ENCODE peak calls at places on chromosomes 2 and 18, in six cellular contexts. One of them, this sample, is unnamed.

GRCh38 chr2:119219873-119220272 is 3.8 kb upstream of the STEAP3 start:
- DNase-seq in upper lobe of left lung: no peak
- DNase-seq in HepG2: no peak
- DNase-seq in tibial nerve: no peak
- DNase-seq in stomach: no peak
- DNase-seq in transverse colon: no peak
- DNase-seq in this sample: no peak

GRCh38 chr18:40867452-40867851 is 1087.6 kb upstream of the PIK3C3 start:
- DNase-seq in upper lobe of left lung: no peak
- DNase-seq in HepG2: no peak
- DNase-seq in tibial nerve: no peak
- DNase-seq in stomach: no peak
- DNase-seq in transverse colon: no peak
- DNase-seq in this sample: no peak

GRCh38 chr18:7576685-7577084 is 9.6 kb downstream of the PTPRM start:
- DNase-seq in upper lobe of left lung: no peak
- DNase-seq in HepG2: no peak
- DNase-seq in tibial nerve: no peak
- DNase-seq in stomach: no peak
- DNase-seq in transverse colon: no peak
- DNase-seq in this sample: no peak

GRCh38 chr2:222483513-222484039 is 59.2 kb downstream of the SGPP2 start:
- DNase-seq in upper lobe of left lung: no peak
- DNase-seq in HepG2: no peak
- DNase-seq in tibial nerve: no peak
- DNase-seq in stomach: no peak
- DNase-seq in transverse colon: peak; percentile 32
- DNase-seq in this sample: no peak

GRCh38 chr2:148957023-148957422 is 81.5 kb upstream of the LYPD6B start:
- DNase-seq in upper lobe of left lung: no peak
- DNase-seq in HepG2: no peak
- DNase-seq in tibial nerve: no peak
- DNase-seq in stomach: no peak
- DNase-seq in transverse colon: no peak
- DNase-seq in this sample: no peak

GRCh38 chr2:15177103-15177502 is 384.0 kb downstream of the NBAS start:
- DNase-seq in upper lobe of left lung: no peak
- DNase-seq in HepG2: no peak
- DNase-seq in tibial nerve: no peak
- DNase-seq in stomach: no peak
- DNase-seq in transverse colon: no peak
- DNase-seq in this sample: no peak

GRCh38 chr2:97900806-97901205 is 94.9 kb downstream of the TMEM131 start:
- DNase-seq in upper lobe of left lung: no peak
- DNase-seq in HepG2: no peak
- DNase-seq in tibial nerve: no peak
- DNase-seq in stomach: no peak
- DNase-seq in transverse colon: no peak
- DNase-seq in this sample: no peak

GRCh38 chr2:227407601-227408089 is 19.9 kb upstream of the SCYGR1 start:
- DNase-seq in upper lobe of left lung: no peak
- DNase-seq in HepG2: no peak
- DNase-seq in tibial nerve: peak; percentile 40
- DNase-seq in stomach: peak; percentile 43
- DNase-seq in transverse colon: peak; percentile 31
- DNase-seq in this sample: peak; percentile 25

GRCh38 chr2:105797298-105797819 is 52.6 kb downstream of the NCK2 start:
- DNase-seq in upper lobe of left lung: no peak
- DNase-seq in HepG2: peak; percentile 35
- DNase-seq in tibial nerve: peak; percentile 31
- DNase-seq in stomach: no peak
- DNase-seq in transverse colon: no peak
- DNase-seq in this sample: no peak

GRCh38 chr18:64332851-64333250 is 184.0 kb upstream of the LINC00305 start:
- DNase-seq in upper lobe of left lung: no peak
- DNase-seq in HepG2: no peak
- DNase-seq in tibial nerve: no peak
- DNase-seq in stomach: no peak
- DNase-seq in transverse colon: no peak
- DNase-seq in this sample: no peak

GRCh38 chr2:61887684-61888303 is 662 bp downstream of the CCT4 start:
- DNase-seq in upper lobe of left lung: no peak
- DNase-seq in HepG2: peak; percentile 41
- DNase-seq in tibial nerve: peak; percentile 8
- DNase-seq in stomach: no peak
- DNase-seq in transverse colon: no peak
- DNase-seq in this sample: no peak

GRCh38 chr2:177392373-177393246 is at the start of gene AGPS:
- DNase-seq in upper lobe of left lung: peak; percentile 97
- DNase-seq in HepG2: peak; percentile 73
- DNase-seq in tibial nerve: peak; percentile 37
- DNase-seq in stomach: peak; percentile 77
- DNase-seq in transverse colon: peak; percentile 86
- DNase-seq in this sample: peak; percentile 80

GRCh38 chr18:21914739-21915319 is 174.2 kb downstream of the MIB1 start:
- DNase-seq in upper lobe of left lung: no peak
- DNase-seq in HepG2: peak; percentile 53
- DNase-seq in tibial nerve: no peak
- DNase-seq in stomach: no peak
- DNase-seq in transverse colon: peak; percentile 19
- DNase-seq in this sample: no peak

GRCh38 chr2:108615480-108616090 is 81.3 kb downstream of the LIMS1 start:
- DNase-seq in upper lobe of left lung: no peak
- DNase-seq in HepG2: peak; percentile 26
- DNase-seq in tibial nerve: no peak
- DNase-seq in stomach: no peak
- DNase-seq in transverse colon: no peak
- DNase-seq in this sample: no peak

GRCh38 chr2:22826658-22827165 is 558.3 kb upstream of the KLHL29 start:
- DNase-seq in upper lobe of left lung: no peak
- DNase-seq in HepG2: no peak
- DNase-seq in tibial nerve: no peak
- DNase-seq in stomach: no peak
- DNase-seq in transverse colon: no peak
- DNase-seq in this sample: no peak

GRCh38 chr2:239466046-239466754 is 65.4 kb upstream of the HDAC4 start:
- DNase-seq in upper lobe of left lung: no peak
- DNase-seq in HepG2: no peak
- DNase-seq in tibial nerve: no peak
- DNase-seq in stomach: no peak
- DNase-seq in transverse colon: no peak
- DNase-seq in this sample: no peak

GRCh38 chr2:239278941-239279365 is 121.9 kb downstream of the HDAC4 start:
- DNase-seq in upper lobe of left lung: no peak
- DNase-seq in HepG2: no peak
- DNase-seq in tibial nerve: no peak
- DNase-seq in stomach: no peak
- DNase-seq in transverse colon: no peak
- DNase-seq in this sample: peak; percentile 15

GRCh38 chr2:101281482-101281881 is 27.0 kb downstream of the RNF149 start:
- DNase-seq in upper lobe of left lung: no peak
- DNase-seq in HepG2: no peak
- DNase-seq in tibial nerve: no peak
- DNase-seq in stomach: no peak
- DNase-seq in transverse colon: no peak
- DNase-seq in this sample: no peak

GRCh38 chr2:134359367-134360081 is 105.7 kb downstream of the MGAT5 start:
- DNase-seq in upper lobe of left lung: no peak
- DNase-seq in HepG2: peak; percentile 88
- DNase-seq in tibial nerve: no peak
- DNase-seq in stomach: no peak
- DNase-seq in transverse colon: peak; percentile 50
- DNase-seq in this sample: peak; percentile 53

GRCh38 chr2:217463402-217464075 is 539.3 kb downstream of the TNS1 start:
- DNase-seq in upper lobe of left lung: no peak
- DNase-seq in HepG2: no peak
- DNase-seq in tibial nerve: no peak
- DNase-seq in stomach: no peak
- DNase-seq in transverse colon: no peak
- DNase-seq in this sample: no peak

GRCh38 chr2:53424902-53425301 is 342.7 kb upstream of the CHAC2 start:
- DNase-seq in upper lobe of left lung: peak; percentile 4
- DNase-seq in HepG2: no peak
- DNase-seq in tibial nerve: no peak
- DNase-seq in stomach: no peak
- DNase-seq in transverse colon: no peak
- DNase-seq in this sample: no peak

GRCh38 chr2:72826156-72826477 is 284 bp upstream of the EXOC6B start:
- DNase-seq in upper lobe of left lung: no peak
- DNase-seq in HepG2: no peak
- DNase-seq in tibial nerve: no peak
- DNase-seq in stomach: no peak
- DNase-seq in transverse colon: no peak
- DNase-seq in this sample: no peak

GRCh38 chr2:96763511-96764252 is 3.0 kb downstream of the CNNM4 start:
- DNase-seq in upper lobe of left lung: no peak
- DNase-seq in HepG2: peak; percentile 49
- DNase-seq in tibial nerve: no peak
- DNase-seq in stomach: no peak
- DNase-seq in transverse colon: peak; percentile 55
- DNase-seq in this sample: no peak

DNA sequence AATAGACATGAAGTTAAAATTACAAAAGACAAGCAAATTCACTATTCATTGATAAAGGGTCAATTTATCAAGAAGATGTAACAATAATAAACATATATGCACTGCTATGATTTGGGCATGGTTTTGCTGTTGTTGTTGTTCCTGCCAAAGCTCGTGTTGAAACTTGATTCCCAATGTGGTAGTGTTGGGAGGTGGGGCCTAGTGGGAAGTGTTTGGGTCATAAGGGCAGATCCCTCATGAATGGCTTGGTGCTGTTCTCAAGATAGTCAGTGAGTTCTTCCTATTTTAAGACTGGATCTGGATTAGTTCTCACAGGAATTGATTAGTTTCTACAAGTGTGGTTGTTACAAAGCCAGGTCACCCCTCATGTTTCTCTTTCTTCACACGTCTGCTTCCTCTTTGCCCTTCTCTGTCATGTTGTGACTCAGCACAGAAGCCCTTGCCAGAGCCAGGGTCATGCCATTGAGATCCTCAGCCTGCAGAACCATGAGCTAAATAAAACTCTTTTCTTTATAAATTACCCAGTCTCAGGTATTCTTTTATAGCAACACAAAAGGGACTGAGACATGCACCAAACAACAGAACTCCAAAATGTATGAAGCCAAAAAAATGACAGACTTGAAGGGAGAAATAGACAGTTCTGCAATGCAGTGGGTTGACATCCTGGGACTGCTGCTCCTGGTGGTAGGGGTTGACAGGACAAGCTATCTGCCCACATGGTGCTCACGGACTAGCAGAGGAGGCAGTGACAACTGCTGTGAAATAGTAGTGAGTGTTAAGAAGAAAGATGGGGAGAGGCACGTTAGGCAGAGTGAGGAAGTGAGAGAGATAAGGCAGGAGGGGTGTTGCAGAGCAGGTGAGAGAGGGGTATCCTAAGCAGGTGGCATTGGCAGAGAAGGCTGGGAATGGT is 18.6 kb upstream of the SKA1 start:
- DNase-seq in upper lobe of left lung: no peak
- DNase-seq in HepG2: peak; percentile 11
- DNase-seq in tibial nerve: no peak
- DNase-seq in stomach: no peak
- DNase-seq in transverse colon: no peak
- DNase-seq in this sample: no peak
- TF ChIP-seq EP300 in upper lobe of left lung: no peak
- TF ChIP-seq EP300 in HepG2: no peak
- TF ChIP-seq EP300 in tibial nerve: no peak
- TF ChIP-seq EP300 in stomach: no peak
- TF ChIP-seq EP300 in transverse colon: no peak
- TF ChIP-seq EP300 in this sample: no peak

GRCh38 chr2:195660265-195660890 is 3.4 kb downstream of the SLC39A10 start:
- DNase-seq in upper lobe of left lung: no peak
- DNase-seq in HepG2: peak; percentile 65
- DNase-seq in tibial nerve: peak; percentile 95
- DNase-seq in stomach: peak; percentile 73
- DNase-seq in transverse colon: peak; percentile 81
- DNase-seq in this sample: peak; percentile 68

GRCh38 chr2:195659114-195659513 is 2.1 kb downstream of the SLC39A10 start:
- DNase-seq in upper lobe of left lung: no peak
- DNase-seq in HepG2: no peak
- DNase-seq in tibial nerve: no peak
- DNase-seq in stomach: no peak
- DNase-seq in transverse colon: no peak
- DNase-seq in this sample: no peak

GRCh38 chr2:195663007-195663406 is 6.0 kb downstream of the SLC39A10 start:
- DNase-seq in upper lobe of left lung: no peak
- DNase-seq in HepG2: no peak
- DNase-seq in tibial nerve: no peak
- DNase-seq in stomach: no peak
- DNase-seq in transverse colon: no peak
- DNase-seq in this sample: no peak

GRCh38 chr2:195664528-195664927 is 7.5 kb downstream of the SLC39A10 start:
- DNase-seq in upper lobe of left lung: no peak
- DNase-seq in HepG2: no peak
- DNase-seq in tibial nerve: no peak
- DNase-seq in stomach: no peak
- DNase-seq in transverse colon: no peak
- DNase-seq in this sample: no peak

GRCh38 chr2:195662138-195662537 is 5.1 kb downstream of the SLC39A10 start:
- DNase-seq in upper lobe of left lung: no peak
- DNase-seq in HepG2: no peak
- DNase-seq in tibial nerve: no peak
- DNase-seq in stomach: no peak
- DNase-seq in transverse colon: no peak
- DNase-seq in this sample: no peak
- TF ChIP-seq EP300 in upper lobe of left lung: no peak
- TF ChIP-seq EP300 in HepG2: no peak
- TF ChIP-seq EP300 in tibial nerve: no peak
- TF ChIP-seq EP300 in stomach: no peak
- TF ChIP-seq EP300 in transverse colon: no peak
- TF ChIP-seq EP300 in this sample: no peak

GRCh38 chr2:26214759-26215158 is 29.7 kb downstream of the HADHA start:
- DNase-seq in upper lobe of left lung: no peak
- DNase-seq in HepG2: no peak
- DNase-seq in tibial nerve: no peak
- DNase-seq in stomach: no peak
- DNase-seq in transverse colon: no peak
- DNase-seq in this sample: no peak

GRCh38 chr2:26216587-26216986 is 27.8 kb downstream of the HADHA start:
- DNase-seq in upper lobe of left lung: no peak
- DNase-seq in HepG2: no peak
- DNase-seq in tibial nerve: no peak
- DNase-seq in stomach: no peak
- DNase-seq in transverse colon: no peak
- DNase-seq in this sample: no peak

GRCh38 chr2:26215833-26216232 is 28.6 kb downstream of the HADHA start:
- DNase-seq in upper lobe of left lung: no peak
- DNase-seq in HepG2: no peak
- DNase-seq in tibial nerve: no peak
- DNase-seq in stomach: no peak
- DNase-seq in transverse colon: no peak
- DNase-seq in this sample: no peak

GRCh38 chr2:26222976-26223375 is 21.5 kb downstream of the HADHA start:
- DNase-seq in upper lobe of left lung: no peak
- DNase-seq in HepG2: no peak
- DNase-seq in tibial nerve: no peak
- DNase-seq in stomach: no peak
- DNase-seq in transverse colon: no peak
- DNase-seq in this sample: no peak

GRCh38 chr2:26217720-26218119 is 26.7 kb downstream of the HADHA start:
- DNase-seq in upper lobe of left lung: no peak
- DNase-seq in HepG2: no peak
- DNase-seq in tibial nerve: no peak
- DNase-seq in stomach: no peak
- DNase-seq in transverse colon: no peak
- DNase-seq in this sample: no peak
- TF ChIP-seq EP300 in upper lobe of left lung: no peak
- TF ChIP-seq EP300 in HepG2: no peak
- TF ChIP-seq EP300 in tibial nerve: no peak
- TF ChIP-seq EP300 in stomach: no peak
- TF ChIP-seq EP300 in transverse colon: no peak
- TF ChIP-seq EP300 in this sample: no peak

GRCh38 chr2:122471779-122472178 is 716.3 kb downstream of the TSN start:
- DNase-seq in upper lobe of left lung: no peak
- DNase-seq in HepG2: no peak
- DNase-seq in tibial nerve: no peak
- DNase-seq in stomach: no peak
- DNase-seq in transverse colon: no peak
- DNase-seq in this sample: no peak
- TF ChIP-seq EP300 in upper lobe of left lung: no peak
- TF ChIP-seq EP300 in HepG2: no peak
- TF ChIP-seq EP300 in tibial nerve: no peak
- TF ChIP-seq EP300 in stomach: no peak
- TF ChIP-seq EP300 in transverse colon: no peak
- TF ChIP-seq EP300 in this sample: no peak

This sample was measured in ovary.